ENCODE peak calls at places on chromosome 17, in five cellular contexts. X, G, B, Q and Y are unnamed samples.

GRCh38 chr17:8020776-8021564 is 17.9 kb upstream of the ALOX15B start:
- DNase-seq in X (no peak), G (no peak), B (no peak), Q (no peak), Y (no peak)

GRCh38 chr17:9230346-9230745 is 209.0 kb downstream of the NTN1 start:
- DNase-seq in X (no peak), G (no peak), B (peak; percentile 73), Q (peak; percentile 23), Y (no peak)

GRCh38 chr17:36761203-36761945 is 160.0 kb downstream of the MRM1 start:
- DNase-seq in X (no peak), G (no peak), B (no peak), Q (no peak), Y (no peak)

GRCh38 chr17:12667299-12667958 is 1.7 kb downstream of the MYOCD start:
- DNase-seq in X (peak; percentile 70), G (peak; percentile 62), B (peak; percentile 13), Q (peak; percentile 89), Y (no peak)

GRCh38 chr17:13958773-13959172 is 110.5 kb upstream of the COX10 start:
- DNase-seq in X (no peak), G (no peak), B (no peak), Q (no peak), Y (no peak)

GRCh38 chr17:47225911-47226688 is 17.0 kb downstream of the MYL4 start:
- DNase-seq in X (no peak), G (no peak), B (no peak), Q (peak; percentile 47), Y (no peak)

GRCh38 chr17:56902350-56902749 is 11.5 kb downstream of the TRIM25 start:
- DNase-seq in X (peak; percentile 68), G (no peak), B (no peak), Q (peak; percentile 34), Y (no peak)

GRCh38 chr17:49035470-49036269 is 38.5 kb downstream of the IGF2BP1 start:
- DNase-seq in X (peak; percentile 74), G (no peak), B (peak; percentile 84), Q (peak; percentile 17), Y (no peak)

GRCh38 chr17:50102164-50102991 is 7.2 kb downstream of the PDK2 start:
- DNase-seq in X (no peak), G (peak; percentile 92), B (peak; percentile 77), Q (no peak), Y (no peak)

GRCh38 chr17:63423963-63424362 is 22.1 kb downstream of the CYB561 start:
- DNase-seq in X (no peak), G (no peak), B (no peak), Q (no peak), Y (no peak)

DNA sequence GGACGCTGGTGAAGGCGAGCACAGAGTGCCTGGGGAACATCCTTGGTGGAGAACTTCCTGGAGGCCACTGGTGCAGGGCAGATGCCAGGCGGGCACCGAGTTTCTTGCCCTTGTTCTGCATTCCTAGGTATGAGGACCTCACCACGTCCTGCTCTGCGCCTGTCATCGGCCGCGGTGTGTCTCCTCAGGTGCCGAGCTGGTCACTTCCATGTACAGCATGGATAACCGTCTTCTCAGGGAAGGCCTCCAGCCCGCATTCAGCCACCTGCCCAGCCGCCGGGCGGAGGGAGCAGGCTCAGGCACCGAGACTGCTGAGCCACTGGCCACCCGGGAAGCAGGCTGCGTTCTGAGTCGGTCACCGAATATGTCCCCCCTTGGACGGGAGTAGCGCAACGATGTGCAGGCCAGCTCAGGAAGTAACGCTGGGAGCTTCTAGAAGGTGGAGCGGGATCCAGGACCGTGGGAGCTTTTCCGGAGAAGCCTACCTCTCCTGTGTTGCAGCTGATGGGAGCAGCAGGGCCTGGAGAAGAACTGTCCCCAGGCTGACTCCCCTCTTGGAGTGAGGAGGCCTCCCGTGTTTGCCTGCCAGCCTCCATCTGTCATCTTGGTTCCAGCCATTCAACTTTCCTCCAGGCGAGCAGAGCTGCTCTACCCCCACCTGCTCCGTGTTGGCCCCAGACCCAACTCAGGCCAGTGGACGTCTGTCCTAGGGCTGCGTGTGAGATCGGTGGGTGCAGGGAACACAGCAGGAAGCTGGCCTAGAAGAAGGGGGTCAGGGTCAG is 2.1 kb upstream of the BAIAP2 start:
- DNase-seq in X (no peak), G (no peak), B (no peak), Q (no peak), Y (no peak)
- H3K4me3 ChIP-seq in X (no peak overlapping the region), G (no peak overlapping the region), B (no peak overlapping the region), Q (no peak overlapping the region), Y (no peak overlapping the region)

GRCh38 chr17:42169351-42169750 is 11.6 kb downstream of the KCNH4 start:
- DNase-seq in X (no peak), G (no peak), B (no peak), Q (no peak), Y (no peak)
- TF ChIP-seq SMC3 in X (no peak), G (no peak), B (no peak), Q (no peak), Y (no peak)

DNA sequence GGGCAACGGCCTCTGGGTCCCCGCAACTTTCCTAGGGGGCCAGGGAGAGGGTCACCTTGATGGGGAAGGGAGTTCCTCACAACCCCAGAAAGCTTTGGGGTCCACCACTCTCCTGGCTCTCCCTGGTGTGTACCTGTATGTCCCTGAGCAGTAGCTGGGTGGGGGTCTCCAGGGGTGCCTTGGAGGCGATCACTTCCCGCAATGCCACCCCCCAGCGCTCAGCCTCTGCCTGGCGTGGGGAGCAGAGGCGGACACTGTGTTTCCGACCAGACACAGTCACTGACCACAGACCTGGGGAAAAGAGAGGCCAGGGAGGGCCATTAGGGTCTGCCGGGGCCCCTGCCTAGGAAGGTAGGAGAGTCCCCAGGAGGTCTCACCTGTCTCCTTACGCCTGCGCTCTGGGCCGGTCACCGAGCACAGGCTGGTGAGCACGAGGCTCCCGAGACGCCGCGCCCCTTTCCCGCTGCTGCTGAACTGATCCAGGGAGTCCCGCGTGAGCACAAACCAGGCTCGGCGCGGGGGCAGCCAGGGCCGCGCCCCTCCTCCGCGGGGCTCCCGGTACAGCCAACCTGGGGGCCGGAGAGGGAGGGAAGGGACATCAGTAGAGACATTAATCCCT is 3.4 kb downstream of the PLEKHH3 start:
- DNase-seq in X (no peak), G (no peak), B (no peak), Q (no peak), Y (no peak)
- H3K4me3 ChIP-seq in X (no peak overlapping the region), G (no peak overlapping the region), B (no peak overlapping the region), Q (no peak overlapping the region), Y (peak overlapping the region; percentile 98)

DNA sequence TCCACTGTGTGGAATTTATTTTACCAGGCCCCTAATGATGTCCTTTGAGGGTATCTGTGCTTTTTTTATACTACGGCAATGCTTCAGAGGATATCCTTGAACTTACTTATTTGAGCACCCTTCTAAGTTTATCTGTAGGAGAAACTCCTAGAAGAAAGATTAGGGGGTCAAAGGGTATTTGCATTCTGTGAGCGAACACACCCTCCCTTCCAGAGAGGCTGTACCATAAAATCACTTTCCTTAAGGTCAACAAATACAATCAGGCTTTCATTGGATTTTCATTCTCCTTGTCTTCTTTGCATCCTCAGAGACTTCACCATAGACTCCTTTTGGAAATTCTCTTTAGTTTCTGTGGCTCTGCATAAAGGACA is 4.7 kb upstream of the C1QTNF1 start:
- DNase-seq in X (no peak), G (no peak), B (no peak), Q (no peak), Y (no peak)
- TF ChIP-seq SMC3 in X (no peak), G (no peak), B (no peak), Q (no peak), Y (no peak)

DNA sequence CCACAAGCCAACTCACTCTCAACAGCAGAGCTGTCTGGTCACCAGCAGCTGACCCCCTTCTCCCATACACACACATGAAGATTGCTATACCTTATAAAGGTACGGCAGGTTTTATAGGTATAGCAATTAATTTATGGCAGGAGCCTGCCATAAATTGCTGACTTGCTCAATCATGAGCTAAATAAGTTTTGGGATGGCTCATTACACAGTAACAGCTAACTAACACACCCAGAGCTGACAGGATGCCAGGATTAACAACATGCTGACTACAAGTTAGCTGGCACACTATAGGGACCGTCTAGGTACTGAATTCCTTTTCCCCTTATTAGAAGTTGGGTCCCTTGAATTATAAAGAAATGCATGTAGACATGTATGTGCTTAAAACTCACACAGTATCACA is 150.3 kb upstream of the KCNJ18 start:
- DNase-seq in X (no peak), G (no peak), B (no peak), Q (no peak), Y (no peak)
- H3K4me3 ChIP-seq in X (no peak overlapping the region), G (no peak overlapping the region), B (no peak overlapping the region), Q (no peak overlapping the region), Y (no peak overlapping the region)

GRCh38 chr17:69711504-69711903 is 297.0 kb downstream of the MAP2K6 start:
- DNase-seq in X (no peak), G (no peak), B (peak; percentile 14), Q (no peak), Y (no peak)

GRCh38 chr17:69710926-69711325 is 296.4 kb downstream of the MAP2K6 start:
- DNase-seq in X (no peak), G (no peak), B (no peak), Q (peak; percentile 15), Y (no peak)

GRCh38 chr17:69712801-69713311 is 298.4 kb downstream of the MAP2K6 start:
- DNase-seq in X (no peak), G (no peak), B (no peak), Q (no peak), Y (no peak)

GRCh38 chr17:69713815-69714214 is 299.3 kb downstream of the MAP2K6 start:
- DNase-seq in X (no peak), G (no peak), B (no peak), Q (no peak), Y (no peak)

DNA sequence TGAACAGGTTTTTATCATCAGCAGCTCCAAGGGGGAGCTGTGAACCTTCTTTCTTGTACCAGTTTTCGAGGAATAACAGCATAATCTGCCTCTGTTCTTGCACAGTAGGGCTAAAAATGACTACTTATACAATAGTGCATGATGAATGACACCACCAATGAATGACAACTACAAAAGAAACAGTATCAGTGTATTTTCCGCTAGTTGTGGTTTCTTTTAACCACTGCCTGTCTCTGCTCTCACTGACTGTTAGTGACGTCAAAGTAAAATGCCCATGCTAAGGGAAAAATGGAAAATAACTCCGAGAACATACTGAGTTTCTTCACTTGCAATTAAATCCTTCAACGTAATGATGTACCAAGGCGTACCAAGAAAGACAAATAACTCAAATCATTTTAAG is 294.9 kb downstream of the MAP2K6 start:
- DNase-seq in X (no peak), G (no peak), B (no peak), Q (no peak), Y (no peak)
- TF ChIP-seq SMC3 in X (no peak), G (no peak), B (no peak), Q (no peak), Y (no peak)

DNA sequence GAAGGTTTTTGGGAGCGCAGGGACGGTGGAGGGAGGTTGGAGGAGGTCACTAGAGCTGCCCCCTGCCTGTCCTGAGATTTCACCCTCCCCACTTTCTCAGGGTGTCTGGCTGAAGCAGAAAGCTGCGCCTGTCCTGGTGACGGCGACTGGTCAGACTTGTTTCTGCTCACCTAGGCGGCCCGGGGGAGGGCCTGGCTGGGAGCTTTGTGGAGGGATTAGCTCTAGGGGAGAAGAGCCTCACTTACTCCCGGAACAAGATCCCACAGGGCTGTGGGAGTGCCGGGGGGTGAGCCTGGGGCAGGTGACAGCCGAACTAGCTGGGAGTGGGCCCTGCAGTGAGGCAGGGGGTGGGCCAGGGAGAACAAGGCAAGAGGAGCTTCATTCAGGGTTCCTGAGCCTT is 11.5 kb downstream of the NHERF1 start:
- DNase-seq in X (no peak), G (no peak), B (peak; percentile 56), Q (no peak), Y (no peak)
- H3K4me3 ChIP-seq in X (no peak overlapping the region), G (no peak overlapping the region), B (no peak overlapping the region), Q (no peak overlapping the region), Y (no peak overlapping the region)